ENCODE peak calls at places on chromosome 3, in six cellular contexts. F is heart left ventricle, I is activated B cell treated with CpG ODN at 0.5 μM for 24 hours, O is A549, H is coronary artery, L is substantia nigra. Q is an unnamed sample.

GRCh38 chr3:195802261-195802701 is 9.4 kb downstream of the MUC4 start:
- DNase-seq in F (no peak), I (no peak), L (no peak), H (no peak), O (no peak), Q (no peak)

GRCh38 chr3:132289311-132289710 is 27.9 kb upstream of the ACP3 start:
- DNase-seq in H (no peak), O (no peak), I (no peak), L (no peak), F (no peak), Q (no peak)

GRCh38 chr3:33901862-33902563 is 103.6 kb downstream of the PDCD6IP start:
- DNase-seq in I (no peak), F (no peak), O (no peak), H (no peak), L (no peak), Q (no peak)

GRCh38 chr3:43968465-43968864 is 273.2 kb upstream of the TOPAZ1 start:
- DNase-seq in F (no peak), I (no peak), H (no peak), L (no peak), O (no peak), Q (no peak)

GRCh38 chr3:184801241-184801640 is 10.7 kb upstream of the VPS8 start:
- DNase-seq in I (no peak), F (no peak), L (no peak), H (no peak), O (no peak), Q (no peak)

GRCh38 chr3:124362418-124362817 is 367.8 kb upstream of the UMPS start:
- DNase-seq in I (no peak), H (no peak), O (no peak), F (no peak), L (no peak), Q (no peak)

GRCh38 chr3:123683755-123684154 is 98.9 kb upstream of the HACD2 start:
- DNase-seq in F (no peak), L (no peak), O (no peak), I (no peak), H (no peak), Q (no peak)

GRCh38 chr3:194313642-194314430 is 37.3 kb downstream of the CPN2 start:
- DNase-seq in L (no peak), I (no peak), H (no peak), O (no peak), F (peak; percentile 24), Q (peak; percentile 25)

GRCh38 chr3:168807426-168807825 is 711.7 kb upstream of the GOLIM4 start:
- DNase-seq in L (no peak), O (no peak), H (no peak), I (no peak), F (no peak), Q (no peak)

GRCh38 chr3:56133423-56133822 is 334.8 kb downstream of the ERC2 start:
- DNase-seq in F (no peak), I (no peak), L (no peak), H (no peak), O (peak; percentile 19), Q (peak; percentile 35)

GRCh38 chr3:64355473-64355872 is 130.2 kb upstream of the PRICKLE2 start:
- DNase-seq in O (peak; percentile 35), F (no peak), I (no peak), H (no peak), L (no peak), Q (peak; percentile 54)

GRCh38 chr3:36911990-36912804 is 32.7 kb downstream of the TRANK1 start:
- DNase-seq in I (no peak), L (no peak), F (no peak), H (no peak), O (peak; percentile 33), Q (peak; percentile 61)

GRCh38 chr3:117059054-117059989 is 349.7 kb downstream of the TUSC7 start:
- DNase-seq in O (peak; percentile 47), I (no peak), F (no peak), L (no peak), H (no peak), Q (peak; percentile 50)

GRCh38 chr3:122668930-122669730 is 11.5 kb upstream of the PARP14 start:
- DNase-seq in I (no peak), L (no peak), F (no peak), H (no peak), O (peak; percentile 22), Q (peak; percentile 57)

GRCh38 chr3:42852443-42852842 is 23.2 kb downstream of the CYP8B1 start:
- DNase-seq in F (no peak), O (no peak), I (no peak), L (no peak), H (peak; percentile 79), Q (no peak)

GRCh38 chr3:30826381-30827061 is 67.9 kb downstream of the GADL1 start:
- DNase-seq in O (no peak), L (no peak), H (no peak), I (no peak), F (no peak), Q (no peak)

GRCh38 chr3:142923694-142924093 is 34.8 kb upstream of the PCOLCE2 start:
- DNase-seq in F (no peak), H (no peak), I (no peak), O (no peak), L (no peak), Q (no peak)

GRCh38 chr3:159455741-159456181 is 532.9 kb upstream of the IL12A start:
- DNase-seq in I (no peak), H (no peak), O (no peak), F (no peak), L (no peak), Q (no peak)

GRCh38 chr3:146598486-146598885 is 6.7 kb downstream of the PLSCR5 start:
- DNase-seq in F (no peak), O (no peak), I (no peak), L (no peak), H (no peak), Q (no peak)

GRCh38 chr3:58835075-58835474 is 168.5 kb upstream of the FAM3D start:
- DNase-seq in H (no peak), L (no peak), I (no peak), F (no peak), O (no peak), Q (no peak)

GRCh38 chr3:115380883-115381572 is 233.9 kb upstream of the ZBTB20 start:
- DNase-seq in I (no peak), H (no peak), O (no peak), L (no peak), F (no peak), Q (no peak)

GRCh38 chr3:49671291-49672288 is 2.6 kb upstream of the APEH start:
- DNase-seq in F (peak; percentile 70), I (peak; percentile 57), O (peak; percentile 71), H (no peak), L (no peak), Q (peak; percentile 59)

GRCh38 chr3:63481627-63482026 is 170.8 kb upstream of the SNTN start:
- DNase-seq in H (no peak), I (no peak), F (no peak), O (no peak), L (no peak), Q (no peak)

GRCh38 chr3:129228891-129229585 is 20.4 kb upstream of the COPG1 start:
- DNase-seq in F (peak; percentile 45), H (no peak), I (no peak), O (peak; percentile 60), L (no peak), Q (peak; percentile 14)

GRCh38 chr3:149291178-149291577 is 42.3 kb downstream of the TM4SF18 start:
- DNase-seq in O (peak; percentile 33), H (no peak), F (no peak), I (no peak), L (no peak), Q (peak; percentile 16)

GRCh38 chr3:135444058-135444457 is 521.5 kb upstream of the PPP2R3A start:
- DNase-seq in O (no peak), F (no peak), I (no peak), L (no peak), H (no peak), Q (no peak)

GRCh38 chr3:57017481-57017880 is 43.0 kb upstream of the SPATA12 start:
- DNase-seq in H (no peak), F (peak; percentile 38), I (no peak), O (peak; percentile 38), L (peak; percentile 53), Q (peak; percentile 16)

GRCh38 chr3:131163-131889 is 65.2 kb upstream of the CHL1 start:
- DNase-seq in O (no peak), F (peak; percentile 31), I (no peak), L (no peak), H (no peak), Q (no peak)

GRCh38 chr3:39255503-39256325 is 24.1 kb downstream of the CX3CR1 start:
- DNase-seq in I (peak; percentile 57), L (no peak), H (no peak), O (no peak), F (peak; percentile 42), Q (no peak)

GRCh38 chr3:170128259-170128976 is 53.1 kb downstream of the PHC3 start:
- DNase-seq in L (no peak), O (no peak), I (no peak), H (no peak), F (no peak), Q (no peak)

GRCh38 chr3:123802007-123802630 is 82.0 kb downstream of the MYLK start:
- DNase-seq in O (no peak), L (no peak), H (no peak), F (no peak), I (no peak), Q (no peak)

GRCh38 chr3:61956236-61956635 is 394.9 kb downstream of the PTPRG start:
- DNase-seq in F (no peak), O (no peak), I (no peak), L (no peak), H (no peak), Q (peak; percentile 69)

GRCh38 chr3:139201446-139202225 is 142.2 kb upstream of the MRPS22 start:
- DNase-seq in F (no peak), H (no peak), O (no peak), L (no peak), I (no peak), Q (no peak)

GRCh38 chr3:60215952-60216351 is 1035.3 kb downstream of the FHIT start:
- DNase-seq in O (no peak), I (no peak), H (no peak), F (no peak), L (no peak), Q (no peak)

GRCh38 chr3:197718904-197719303 is 17.8 kb downstream of the RUBCN start:
- DNase-seq in F (no peak), I (no peak), H (no peak), O (peak; percentile 92), L (no peak), Q (peak; percentile 92)

GRCh38 chr3:193768069-193768391 is 175.0 kb downstream of the OPA1 start:
- DNase-seq in L (no peak), O (no peak), I (no peak), F (no peak), H (no peak), Q (no peak)

GRCh38 chr3:37262816-37263393 is 88.5 kb upstream of the LRRFIP2 start:
- DNase-seq in I (no peak), O (no peak), L (no peak), F (no peak), H (no peak), Q (peak; percentile 33)

GRCh38 chr3:112814256-112814655 is 32.4 kb downstream of the CD200R1L start:
- DNase-seq in O (peak; percentile 82), H (no peak), L (no peak), I (no peak), F (no peak), Q (peak; percentile 61)

GRCh38 chr3:184710870-184711365 is 946 bp downstream of the MAGEF1 start:
- DNase-seq in F (no peak), O (peak; percentile 11), H (no peak), L (no peak), I (peak; percentile 28), Q (peak; percentile 6)

Q was measured in ACHN.